ENCODE peak calls at places on chromosomes 5 and 9, in five cellular contexts. X is right lobe of liver; O is GM12865; P is effector memory CD4-positive, alpha-beta T cell; F is CD8-positive, alpha-beta memory T cell. I is an unnamed sample.

GRCh38 chr9:137451976-137452760 is 7.0 kb downstream of the NSMF start:
- DNase-seq in X (peak; percentile 57), O (no peak), P (no peak), F (no peak), I (no peak)

GRCh38 chr9:8821910-8822666 is 1022.5 kb upstream of the DMAC1 start:
- DNase-seq in X (no peak), O (peak; percentile 8), P (no peak), F (no peak), I (no peak)

GRCh38 chr5:51644976-51645375 is 261.7 kb downstream of the ISL1 start:
- DNase-seq in X (no peak), O (no peak), P (no peak), F (no peak), I (no peak)

GRCh38 chr9:109887079-109887478 is 107.1 kb downstream of the PALM2AKAP2 start:
- DNase-seq in X (no peak), O (peak; percentile 9), P (no peak), F (no peak), I (peak; percentile 68)

GRCh38 chr9:120386390-120387131 is 193.4 kb downstream of the CDK5RAP2 start:
- DNase-seq in X (peak; percentile 90), O (no peak), P (no peak), F (no peak), I (peak; percentile 54)

GRCh38 chr5:38871790-38872551 is 26.2 kb downstream of the OSMR start:
- DNase-seq in X (no peak), O (no peak), P (no peak), F (no peak), I (peak; percentile 97)

GRCh38 chr9:91421022-91421765 is 2.4 kb downstream of the NFIL3 start:
- DNase-seq in X (peak; percentile 66), O (no peak), P (no peak), F (no peak), I (no peak)

GRCh38 chr5:31361234-31361633 is 167.7 kb downstream of the CDH6 start:
- DNase-seq in X (no peak), O (no peak), P (no peak), F (no peak), I (no peak)

GRCh38 chr5:1240496-1241260 is 15.5 kb downstream of the SLC6A18 start:
- DNase-seq in X (no peak), O (no peak), P (no peak), F (no peak), I (no peak)

GRCh38 chr9:128550770-128551651 is 1.4 kb upstream of the SPTAN1 start:
- DNase-seq in X (no peak), O (no peak), P (no peak), F (no peak), I (no peak)

GRCh38 chr5:118529361-118530154 is 458.8 kb downstream of the DTWD2 start:
- DNase-seq in X (no peak), O (no peak), P (no peak), F (no peak), I (no peak)

GRCh38 chr9:36207016-36207415 is 16.3 kb downstream of the CLTA start:
- DNase-seq in X (no peak), O (no peak), P (no peak), F (no peak), I (no peak)

GRCh38 chr5:87081511-87082372 is 185.9 kb upstream of the RASA1 start:
- DNase-seq in X (no peak), O (peak; percentile 82), P (no peak), F (peak; percentile 42), I (no peak)

GRCh38 chr5:135046661-135047346 is 12.8 kb upstream of the PITX1 start:
- DNase-seq in X (no peak), O (no peak), P (no peak), F (no peak), I (no peak)

GRCh38 chr9:28064241-28064640 is 491.0 kb upstream of the C9orf72 start:
- DNase-seq in X (no peak), O (no peak), P (no peak), F (no peak), I (no peak)

GRCh38 chr9:106284300-106284699 is 578.7 kb upstream of the ZNF462 start:
- DNase-seq in X (no peak), O (no peak), P (no peak), F (no peak), I (no peak)

GRCh38 chr5:115467631-115468030 is 76.9 kb downstream of the FEM1C start:
- DNase-seq in X (no peak), O (no peak), P (no peak), F (no peak), I (no peak)

GRCh38 chr5:174794941-174795672 is 70.7 kb downstream of the MSX2 start:
- DNase-seq in X (no peak), O (no peak), P (no peak), F (no peak), I (no peak)

GRCh38 chr5:147578228-147579024 is 68.6 kb upstream of the DPYSL3 start:
- DNase-seq in X (no peak), O (peak; percentile 18), P (no peak), F (no peak), I (peak; percentile 21)

GRCh38 chr5:72248352-72249032 is 71.5 kb downstream of the MRPS27 start:
- DNase-seq in X (no peak), O (no peak), P (no peak), F (no peak), I (peak; percentile 84)

GRCh38 chr5:65925094-65925600 is 1.2 kb upstream of the ERBIN start:
- DNase-seq in X (peak; percentile 86), O (peak; percentile 91), P (peak; percentile 65), F (peak; percentile 79), I (peak; percentile 70)

GRCh38 chr5:27639005-27639612 is 600.7 kb upstream of the CDH9 start:
- DNase-seq in X (no peak), O (no peak), P (no peak), F (no peak), I (no peak)

GRCh38 chr9:94757158-94757557 is 30.7 kb downstream of the AOPEP start:
- DNase-seq in X (no peak), O (no peak), P (no peak), F (no peak), I (no peak)

GRCh38 chr5:178576591-178577351 is 13.4 kb downstream of the COL23A1 start:
- DNase-seq in X (no peak), O (no peak), P (no peak), F (no peak), I (no peak)

GRCh38 chr9:136044971-136045594 is 50.0 kb downstream of the NACC2 start:
- DNase-seq in X (peak; percentile 48), O (no peak), P (no peak), F (no peak), I (no peak)

GRCh38 chr9:127122176-127123151 is at the start of gene ANGPTL2:
- DNase-seq in X (peak; percentile 65), O (peak; percentile 44), P (no peak), F (no peak), I (peak; percentile 89)

GRCh38 chr9:101028346-101029299 is at the start of gene PLPPR1:
- DNase-seq in X (peak; percentile 93), O (no peak), P (no peak), F (no peak), I (no peak)

GRCh38 chr5:180314106-180314505 is 22.2 kb upstream of the MAPK9 start:
- DNase-seq in X (no peak), O (no peak), P (no peak), F (no peak), I (no peak)
- H3K4me3 ChIP-seq in X (no peak overlapping the region), O (no peak overlapping the region), P (no peak overlapping the region), F (no peak overlapping the region), I (peak overlapping the region; percentile 34)

GRCh38 chr9:14098102-14098501 is 215.8 kb downstream of the NFIB start:
- DNase-seq in X (no peak), O (no peak), P (no peak), F (no peak), I (no peak)

GRCh38 chr9:14097666-14098065 is 216.3 kb downstream of the NFIB start:
- DNase-seq in X (no peak), O (no peak), P (no peak), F (no peak), I (no peak)

GRCh38 chr9:14095272-14095671 is 218.7 kb downstream of the NFIB start:
- DNase-seq in X (no peak), O (no peak), P (no peak), F (no peak), I (no peak)

GRCh38 chr9:14096182-14096922 is 217.6 kb downstream of the NFIB start:
- DNase-seq in X (no peak), O (no peak), P (no peak), F (no peak), I (peak; percentile 61)

GRCh38 chr9:14097215-14097614 is 216.7 kb downstream of the NFIB start:
- DNase-seq in X (no peak), O (no peak), P (no peak), F (no peak), I (peak; percentile 36)
- H3K4me3 ChIP-seq in X (no peak overlapping the region), O (no peak overlapping the region), P (no peak overlapping the region), F (no peak overlapping the region), I (no peak overlapping the region)

GRCh38 chr9:34590376-34591090 is 1.0 kb upstream of the CNTFR start:
- DNase-seq in X (peak; percentile 72), O (no peak), P (no peak), F (no peak), I (no peak)

GRCh38 chr9:34589371-34589655 is 211 bp downstream of the CNTFR start:
- DNase-seq in X (peak; percentile 49), O (no peak), P (no peak), F (no peak), I (no peak)

GRCh38 chr9:34591091-34591910 is 1.8 kb upstream of the CNTFR start:
- DNase-seq in X (peak; percentile 92), O (peak; percentile 75), P (peak; percentile 41), F (peak; percentile 62), I (peak; percentile 22)

GRCh38 chr9:34588671-34589370 is 703 bp downstream of the CNTFR start:
- DNase-seq in X (peak; percentile 51), O (no peak), P (no peak), F (no peak), I (no peak)

DNA sequence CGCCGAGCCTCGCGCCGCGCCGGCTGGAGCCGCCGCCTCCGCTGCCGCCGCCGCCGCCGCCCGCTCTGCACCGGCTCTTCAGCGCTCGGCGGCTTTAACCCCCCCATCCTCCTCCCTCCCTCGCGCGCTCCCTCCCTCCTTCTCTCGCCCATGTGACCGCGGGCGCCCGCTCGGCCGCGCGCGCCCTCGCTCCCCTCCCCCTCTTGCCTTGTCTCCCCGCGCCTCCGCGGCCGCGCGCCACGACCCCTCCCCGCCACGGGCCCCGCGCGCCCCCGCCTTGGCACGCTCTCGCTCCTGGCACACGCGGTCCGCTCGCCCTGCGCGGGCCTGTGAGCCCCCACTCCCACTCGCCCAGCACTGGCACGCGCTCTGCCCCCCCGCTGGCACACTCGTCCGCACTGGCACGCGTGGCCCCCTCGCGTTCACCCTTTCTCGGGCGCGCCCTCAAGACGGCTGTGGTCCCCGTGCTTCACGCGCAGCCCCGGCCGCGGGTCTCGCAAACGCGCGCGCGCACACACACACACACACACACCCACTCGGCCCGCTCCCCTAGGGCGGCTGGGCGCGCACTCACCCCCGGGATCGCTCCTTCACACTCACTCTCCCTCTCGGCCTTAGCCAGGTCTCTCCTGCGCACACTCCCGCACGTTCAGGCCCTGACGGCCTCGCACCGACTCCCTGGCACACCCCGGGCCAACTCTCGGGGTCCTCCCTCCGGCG is at the start of gene CNTFR:
- DNase-seq in X (no peak), O (no peak), P (no peak), F (no peak), I (no peak)
- H3K4me3 ChIP-seq in X (peak within 1 kb of the TSS; percentile 52), O (no peak within 1 kb of the TSS), P (peak within 1 kb of the TSS; percentile 73), F (peak within 1 kb of the TSS; percentile 66), I (peak within 1 kb of the TSS; percentile 31)

GRCh38 chr9:130938184-130938651 is 829 bp downstream of the FIBCD1 start:
- DNase-seq in X (no peak), O (no peak), P (no peak), F (no peak), I (no peak)
- H3K4me3 ChIP-seq in X (no peak overlapping the region), O (peak overlapping the region; percentile 12), P (no peak overlapping the region), F (no peak overlapping the region), I (peak overlapping the region; percentile 57)

I was measured in skeletal muscle cell.